ENCODE peak calls at places on chromosomes 1 and 21, in four cellular contexts. X is left ventricle myocardium inferior, U is SJSA1, N is HAP-1. C is an unnamed sample. For H3K4me1, the result is how much of the 10 kb centered on the place peaks cover.

GRCh38 chr1:19074361-19074901 is 118.0 kb upstream of the IFFO2 start:
- DNase-seq in X (no peak), U (no peak), N (no peak), C (peak)

GRCh38 chr1:182377175-182377574 is 14.4 kb downstream of the GLUL start:
- DNase-seq in X (no peak), U (no peak), N (no peak), C (no peak)

GRCh38 chr1:231028676-231029075 is 11.4 kb downstream of the FAM89A start:
- DNase-seq in X (no peak), U (no peak), N (no peak), C (no peak)

GRCh38 chr1:23216771-23217420 is 406 bp downstream of the HTR1D start:
- DNase-seq in X (no peak), U (no peak), N (peak), C (no peak)

GRCh38 chr21:28135646-28136045 is 857.0 kb downstream of the LTN1 start:
- DNase-seq in X (no peak), U (no peak), N (no peak), C (no peak)

GRCh38 chr1:217425528-217425927 is 205.4 kb downstream of the GPATCH2 start:
- DNase-seq in X (no peak), U (no peak), N (no peak), C (no peak)

GRCh38 chr1:9822897-9823692 is 670 bp downstream of the CLSTN1 start:
- DNase-seq in X (peak), U (peak), N (peak), C (peak)

GRCh38 chr1:227212164-227212563 is 106.1 kb downstream of the CDC42BPA start:
- DNase-seq in X (no peak), U (no peak), N (no peak), C (no peak)

GRCh38 chr21:36945496-36946138 is 20.9 kb downstream of the HLCS start:
- DNase-seq in X (no peak), U (no peak), N (no peak), C (no peak)

GRCh38 chr1:228065543-228066347 is 16.8 kb upstream of the ARF1 start:
- DNase-seq in X (no peak), U (no peak), N (no peak), C (no peak)

GRCh38 chr1:192538407-192539311 is 36.9 kb upstream of the RGS1 start:
- DNase-seq in X (no peak), U (peak), N (peak), C (peak)

GRCh38 chr1:17287377-17287776 is 20.6 kb upstream of the PADI4 start:
- DNase-seq in X (no peak), U (peak), N (no peak), C (no peak)

GRCh38 chr21:15062566-15062965 is 2.2 kb downstream of the NRIP1 start:
- DNase-seq in X (no peak), U (peak), N (no peak), C (no peak)

GRCh38 chr1:13775916-13776315 is 75.9 kb downstream of the PRDM2 start:
- DNase-seq in X (no peak), U (no peak), N (no peak), C (no peak)

GRCh38 chr1:201624741-201625646 is 86.1 kb downstream of the NAV1 start:
- DNase-seq in X (no peak), U (peak), N (no peak), C (no peak)

GRCh38 chr1:208431721-208432120 is 187.5 kb upstream of the PLXNA2 start:
- DNase-seq in X (no peak), U (peak), N (no peak), C (no peak)

GRCh38 chr1:226110249-226111108 is 48.0 kb downstream of the H3-3A start:
- DNase-seq in X (peak), U (peak), N (peak), C (peak)

GRCh38 chr21:45480701-45481500 is 61.3 kb downstream of the SLC19A1 start:
- DNase-seq in X (no peak), U (no peak), N (no peak), C (no peak)

GRCh38 chr1:117231748-117232373 is 21.1 kb upstream of the VTCN1 start:
- DNase-seq in X (no peak), U (no peak), N (no peak), C (no peak)

GRCh38 chr1:40772146-40772770 is 11.3 kb upstream of the KCNQ4 start:
- DNase-seq in X (no peak), U (no peak), N (no peak), C (no peak)

GRCh38 chr1:234776875-234777849 is 167.2 kb upstream of the IRF2BP2 start:
- DNase-seq in X (no peak), U (no peak), N (no peak), C (no peak)

GRCh38 chr1:37133276-37134145 is 99.2 kb upstream of the GRIK3 start:
- DNase-seq in X (no peak), U (no peak), N (no peak), C (no peak)

GRCh38 chr1:107862064-107862463 is 102.9 kb downstream of the VAV3 start:
- DNase-seq in X (no peak), U (no peak), N (no peak), C (no peak)

GRCh38 chr1:234549447-234550021 is 60.4 kb downstream of the IRF2BP2 start:
- DNase-seq in X (no peak), U (no peak), N (no peak), C (no peak)

GRCh38 chr1:30645807-30646206 is 77.6 kb downstream of the MATN1 start:
- DNase-seq in X (no peak), U (no peak), N (no peak), C (no peak)

GRCh38 chr1:30366199-30366598 is 357.2 kb downstream of the MATN1 start:
- DNase-seq in X (no peak), U (no peak), N (no peak), C (no peak)

GRCh38 chr21:44532165-44532564 is 7.8 kb downstream of the KRTAP10-1 start:
- DNase-seq in X (no peak), U (no peak), N (no peak), C (no peak)

GRCh38 chr1:95309031-95309459 is 75.0 kb downstream of the RWDD3 start:
- DNase-seq in X (no peak), U (peak), N (peak), C (no peak)

GRCh38 chr1:236795757-236796719 is 946 bp downstream of the MTR start:
- DNase-seq in X (no peak), U (no peak), N (peak), C (peak)

GRCh38 chr1:98316286-98316685 is 345.2 kb upstream of the SNX7 start:
- DNase-seq in X (no peak), U (peak), N (no peak), C (no peak)

GRCh38 chr1:182588460-182589396 is at the start of gene RNASEL:
- DNase-seq in X (peak), U (peak), N (peak), C (peak)

GRCh38 chr1:11070876-11071275 is 11.1 kb upstream of the SRM start:
- DNase-seq in X (no peak), U (no peak), N (no peak), C (no peak)

DNA sequence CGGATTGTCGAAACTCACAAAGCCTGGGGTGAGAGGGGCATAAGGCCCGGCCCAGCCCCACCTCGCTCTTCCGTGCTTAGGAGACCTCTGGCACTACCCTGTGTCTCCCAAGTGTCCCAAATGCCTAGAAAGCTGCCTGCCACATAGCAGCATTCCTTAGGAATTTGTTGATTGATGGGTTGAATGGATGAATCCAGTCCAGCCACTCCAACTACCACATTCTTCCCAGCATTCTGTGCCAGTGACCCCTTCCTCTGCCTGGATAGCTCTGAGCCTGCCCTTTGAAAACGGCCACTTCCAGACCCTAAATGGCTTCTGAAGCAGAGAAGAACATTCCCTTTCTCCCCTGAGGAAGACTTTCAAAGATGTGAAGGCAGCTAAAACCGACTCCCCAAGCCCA is 11.5 kb downstream of the CELF3 start:
- DNase-seq in X (no peak), U (no peak), N (no peak), C (no peak)
- H3K4me1 ChIP-seq in X (under half), U (under half), N (under half), C (under half)

DNA sequence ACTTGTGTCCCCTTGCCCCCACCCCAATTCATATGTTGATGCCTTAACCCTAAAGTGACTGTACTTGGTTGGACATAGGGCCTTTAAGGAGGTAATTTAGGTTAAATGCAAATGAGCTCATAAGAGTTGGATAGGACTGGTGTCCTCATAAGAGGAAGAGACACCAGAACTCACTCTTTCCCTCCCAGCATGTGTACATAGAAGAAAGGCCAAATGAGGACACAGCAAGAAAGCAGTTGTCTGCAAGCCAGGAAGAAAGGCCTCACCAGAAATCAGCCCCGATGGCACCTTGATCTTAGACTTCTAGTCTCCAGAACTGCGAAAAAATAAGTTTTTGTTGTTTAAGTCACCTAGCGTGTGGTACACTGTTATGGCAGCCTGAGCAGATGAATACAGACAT is 45.5 kb downstream of the RAB3GAP2 start:
- DNase-seq in X (no peak), U (no peak), N (no peak), C (no peak)
- H3K4me1 ChIP-seq in X (under half), U (under half), N (under half), C (under half)

GRCh38 chr1:162678439-162678838 is 46.2 kb downstream of the DDR2 start:
- DNase-seq in X (no peak), U (no peak), N (no peak), C (no peak)

GRCh38 chr1:162676087-162676486 is 43.8 kb downstream of the DDR2 start:
- DNase-seq in X (no peak), U (no peak), N (no peak), C (no peak)

GRCh38 chr1:162679298-162679697 is 47.0 kb downstream of the DDR2 start:
- DNase-seq in X (no peak), U (no peak), N (no peak), C (no peak)

GRCh38 chr1:162677607-162678371 is 45.5 kb downstream of the DDR2 start:
- DNase-seq in X (no peak), U (no peak), N (no peak), C (no peak)

DNA sequence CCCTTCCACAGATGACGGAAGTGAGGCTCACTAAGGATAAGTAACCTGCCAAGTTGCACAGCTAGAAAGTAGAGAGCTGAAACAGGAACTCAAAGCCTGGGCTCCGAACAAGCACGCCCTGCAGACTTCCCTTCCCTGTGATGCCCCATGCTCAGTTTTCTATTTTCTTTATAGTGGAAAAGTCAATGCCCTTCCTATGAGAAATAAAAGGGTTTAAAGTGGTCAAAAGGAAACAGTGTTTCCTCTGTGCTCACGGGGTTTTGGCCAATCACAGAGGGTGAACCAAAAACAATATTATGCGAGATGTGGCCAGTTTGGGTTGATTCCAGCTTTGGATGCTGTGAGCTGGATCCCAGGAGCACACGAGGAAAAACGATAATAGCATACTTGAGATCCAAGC is 44.5 kb downstream of the DDR2 start:
- DNase-seq in X (no peak), U (no peak), N (no peak), C (no peak)
- H3K4me1 ChIP-seq in X (half or more), U (half or more), N (under half), C (under half)

GRCh38 chr1:119797137-119797536 is 14.1 kb downstream of the REG4 start:
- DNase-seq in X (no peak), U (no peak), N (no peak), C (no peak)

GRCh38 chr1:119799003-119799402 is 12.3 kb downstream of the REG4 start:
- DNase-seq in X (no peak), U (no peak), N (no peak), C (no peak)

GRCh38 chr1:119794856-119795255 is 16.4 kb downstream of the REG4 start:
- DNase-seq in X (no peak), U (no peak), N (no peak), C (no peak)

GRCh38 chr1:119795471-119795870 is 15.8 kb downstream of the REG4 start:
- DNase-seq in X (no peak), U (no peak), N (no peak), C (no peak)

GRCh38 chr1:119799599-119800177 is 11.6 kb downstream of the REG4 start:
- DNase-seq in X (no peak), U (no peak), N (no peak), C (no peak)
- H3K4me1 ChIP-seq in X (under half), U (under half), N (under half), C (under half)

GRCh38 chr1:8374356-8374755 is 56.4 kb downstream of the SLC45A1 start:
- DNase-seq in X (no peak), U (no peak), N (no peak), C (no peak)
- H3K4me1 ChIP-seq in X (half or more), U (half or more), N (under half), C (half or more)

GRCh38 chr1:24294757-24295371 is 24.3 kb upstream of the GRHL3 start:
- DNase-seq in X (no peak), U (peak), N (peak), C (no peak)

GRCh38 chr1:24292887-24293286 is 26.3 kb upstream of the GRHL3 start:
- DNase-seq in X (no peak), U (no peak), N (no peak), C (no peak)

GRCh38 chr1:24293392-24294227 is 25.5 kb upstream of the GRHL3 start:
- DNase-seq in X (no peak), U (no peak), N (no peak), C (no peak)

GRCh38 chr1:24295547-24295946 is 23.6 kb upstream of the GRHL3 start:
- DNase-seq in X (no peak), U (no peak), N (no peak), C (no peak)

DNA sequence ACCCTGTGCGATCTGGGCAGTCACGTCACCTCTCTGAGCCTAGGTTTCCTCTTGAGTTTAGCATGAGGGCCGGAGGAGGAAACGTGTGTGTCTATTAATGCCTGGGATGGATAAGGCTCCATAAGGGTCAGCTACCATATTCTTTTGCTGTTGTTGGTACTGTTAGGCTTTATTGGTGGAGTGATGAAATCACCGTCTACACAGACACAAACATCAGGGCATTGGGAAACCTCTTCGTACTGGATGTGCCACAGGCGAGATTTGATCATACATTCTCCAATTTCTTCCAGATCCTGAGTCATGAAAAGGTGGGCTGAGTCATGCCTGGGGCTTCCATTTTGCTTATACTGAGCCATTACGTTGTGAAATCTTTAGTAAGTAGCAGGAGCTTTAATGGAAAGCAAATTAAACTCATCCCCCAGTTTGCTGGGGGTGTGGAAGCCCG is 24.9 kb upstream of the GRHL3 start:
- DNase-seq in X (no peak), U (peak), N (no peak), C (no peak)
- H3K4me1 ChIP-seq in X (under half), U (under half), N (under half), C (under half)

GRCh38 chr1:8179132-8179793 is 138.7 kb upstream of the SLC45A1 start:
- DNase-seq in X (no peak), U (no peak), N (no peak), C (no peak)

GRCh38 chr1:8182034-8182761 is 135.7 kb upstream of the SLC45A1 start:
- DNase-seq in X (no peak), U (peak), N (no peak), C (peak)

GRCh38 chr1:8174807-8175206 is 143.1 kb upstream of the SLC45A1 start:
- DNase-seq in X (no peak), U (no peak), N (no peak), C (no peak)

GRCh38 chr1:8171751-8172464 is 145.8 kb upstream of the ERRFI1 start:
- DNase-seq in X (no peak), U (no peak), N (no peak), C (no peak)

DNA sequence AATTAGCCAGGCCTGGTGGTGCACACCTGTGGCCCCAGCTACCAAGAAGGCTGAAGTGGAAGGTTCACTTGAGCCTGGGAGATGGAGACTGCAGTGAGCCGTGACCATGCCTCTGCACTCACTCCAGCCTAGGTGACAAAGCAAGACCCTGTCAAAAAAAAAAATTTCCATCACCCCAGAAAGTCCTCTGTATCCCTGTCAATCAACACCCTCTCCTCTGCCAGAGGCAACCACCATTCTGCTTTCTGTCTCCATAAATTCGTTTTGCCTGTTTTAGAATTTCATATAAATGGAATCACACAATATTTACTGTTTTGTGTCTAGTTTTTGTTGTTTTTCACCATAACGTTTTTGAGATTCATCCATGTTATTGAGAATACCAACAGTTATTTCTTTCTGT is 141.6 kb upstream of the SLC45A1 start:
- DNase-seq in X (no peak), U (no peak), N (no peak), C (no peak)
- H3K4me1 ChIP-seq in X (under half), U (under half), N (under half), C (under half)

GRCh38 chr1:221530791-221531190 is 211.1 kb downstream of the DUSP10 start:
- DNase-seq in X (no peak), U (no peak), N (no peak), C (no peak)
- H3K4me1 ChIP-seq in X (under half), U (under half), N (under half), C (under half)

DNA sequence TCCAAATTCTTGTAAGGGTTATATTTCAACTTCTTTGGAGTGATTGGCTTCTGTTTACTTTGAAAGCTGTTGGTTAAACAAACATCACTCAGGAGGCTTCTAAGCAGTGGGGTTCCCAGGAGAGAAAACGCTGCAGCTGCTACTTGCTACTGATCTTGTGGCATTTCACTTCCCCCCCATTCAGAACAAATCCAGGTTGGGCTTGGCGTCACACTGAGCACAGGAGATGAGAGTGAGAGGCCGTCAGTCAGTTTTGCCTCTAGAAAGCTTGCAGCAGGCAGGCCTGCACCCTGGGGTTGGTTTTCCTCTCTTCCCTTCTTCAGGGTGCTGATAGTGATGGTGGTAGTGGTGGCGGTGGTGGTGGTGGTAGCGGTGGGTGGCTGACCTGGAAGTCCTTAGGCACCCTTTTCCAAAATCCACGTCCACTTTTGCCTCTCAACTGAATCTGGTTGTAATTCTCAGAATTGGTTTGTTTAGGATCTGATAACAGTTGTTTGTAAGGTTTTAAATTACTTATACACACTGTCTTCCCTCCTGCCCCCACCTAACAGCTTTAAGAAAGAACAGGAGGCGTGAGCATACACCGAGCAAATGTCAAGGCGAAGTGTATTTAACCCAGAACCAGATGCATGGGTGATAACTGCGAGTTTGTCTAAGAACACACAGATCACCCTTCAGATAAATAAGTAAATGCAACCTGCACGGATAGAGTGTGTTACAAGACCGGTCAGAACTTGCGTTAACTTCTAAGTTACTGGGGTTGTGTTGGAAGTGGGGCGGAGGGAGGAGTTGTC is 3.2 kb upstream of the PROX1 start:
- DNase-seq in X (no peak), U (no peak), N (no peak), C (no peak)
- H3K4me1 ChIP-seq in X (half or more), U (under half), N (under half), C (under half)

DNA sequence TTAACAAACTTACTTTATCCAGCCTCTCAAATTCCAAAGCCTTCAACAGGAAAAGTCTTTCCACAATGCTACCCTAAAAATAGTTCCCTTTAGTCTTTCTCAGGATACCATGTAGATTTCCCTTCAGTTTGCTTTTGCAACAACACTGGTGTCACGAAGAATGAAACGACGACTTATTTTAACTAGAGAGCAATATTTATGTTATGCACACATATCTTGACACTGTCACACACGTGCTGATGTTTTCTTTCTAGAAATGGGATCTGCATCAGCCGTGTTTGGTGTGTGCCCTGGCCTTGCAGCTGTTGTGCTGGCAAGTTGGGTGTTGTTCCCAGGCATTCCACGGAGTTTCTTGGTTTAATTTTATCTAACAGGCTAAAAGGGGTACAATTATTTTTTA is 75.5 kb downstream of the SIPA1L2 start:
- DNase-seq in X (no peak), U (no peak), N (no peak), C (no peak)
- H3K4me1 ChIP-seq in X (half or more), U (under half), N (under half), C (under half)